ENCODE peak calls at places on chromosomes 7 and 10, in eight cellular contexts. N, Q, L, I, J, V, E and G are unnamed samples.

GRCh38 chr10:14588084-14588937 is 186.4 kb downstream of the FAM107B start:
- DNase-seq in L (peak), J (peak), E (peak), V (peak), N (no peak), Q (peak), I (peak), G (no peak)

GRCh38 chr7:124566576-124566975 is 199.0 kb downstream of the GPR37 start:
- DNase-seq in L (peak), I (no peak), J (peak), Q (peak), N (no peak), E (peak), V (no peak), G (no peak)

GRCh38 chr7:229184-229964 is 37.0 kb downstream of the FAM20C start:
- DNase-seq in J (peak), N (peak), Q (peak), L (peak), I (no peak), E (no peak), V (no peak), G (no peak)

GRCh38 chr7:76272872-76273271 is 29.6 kb upstream of the HSPB1 start:
- DNase-seq in V (no peak), N (no peak), L (no peak), I (no peak), J (no peak), Q (no peak), E (no peak), G (no peak)

GRCh38 chr10:110610308-110610774 is 33.8 kb upstream of the RBM20 start:
- DNase-seq in N (no peak), E (peak), I (no peak), V (peak), L (peak), Q (peak), J (peak), G (peak)

GRCh38 chr7:36283171-36283570 is 106.5 kb upstream of the ANLN start:
- DNase-seq in J (no peak), L (no peak), E (no peak), V (no peak), Q (no peak), I (no peak), N (no peak), G (no peak)

GRCh38 chr7:82778021-82778420 is 334.4 kb upstream of the CACNA2D1 start:
- DNase-seq in V (no peak), I (no peak), L (no peak), J (no peak), E (no peak), Q (peak), N (no peak), G (no peak)

GRCh38 chr7:121499526-121500123 is 103.5 kb upstream of the FAM3C start:
- DNase-seq in Q (no peak), I (no peak), J (no peak), L (no peak), E (no peak), N (no peak), V (no peak), G (no peak)

GRCh38 chr10:132186488-132187413 is at the start of gene DPYSL4:
- DNase-seq in I (no peak), E (peak), N (no peak), J (no peak), V (peak), Q (peak), L (no peak), G (peak)

GRCh38 chr10:94496010-94496409 is 49.6 kb upstream of the HELLS start:
- DNase-seq in E (peak), L (no peak), V (no peak), N (no peak), J (no peak), Q (no peak), I (peak), G (no peak)

GRCh38 chr10:17409170-17409733 is 45.1 kb downstream of the ST8SIA6 start:
- DNase-seq in E (no peak), J (no peak), I (no peak), Q (peak), L (peak), V (peak), N (no peak), G (no peak)

GRCh38 chr10:119378737-119379067 is 163.8 kb downstream of the RGS10 start:
- DNase-seq in N (no peak), L (no peak), V (no peak), Q (no peak), E (no peak), J (no peak), I (no peak), G (peak)

GRCh38 chr7:20296444-20296843 is 34.3 kb upstream of the ITGB8 start:
- DNase-seq in J (no peak), L (no peak), Q (no peak), E (no peak), I (no peak), N (no peak), V (no peak), G (no peak)

GRCh38 chr10:72229261-72230251 is 13.5 kb upstream of the ASCC1 start:
- DNase-seq in E (no peak), V (no peak), Q (peak), N (no peak), J (peak), L (no peak), I (no peak), G (no peak)

GRCh38 chr10:34492081-34492480 is 323.0 kb downstream of the PARD3 start:
- DNase-seq in J (no peak), L (no peak), V (no peak), I (no peak), Q (no peak), N (no peak), E (no peak), G (no peak)

GRCh38 chr7:15326044-15326644 is 235.7 kb downstream of the AGMO start:
- DNase-seq in V (no peak), I (no peak), L (peak), N (no peak), Q (peak), J (no peak), E (peak), G (no peak)

GRCh38 chr7:2522780-2523433 is 3.3 kb downstream of the LFNG start:
- DNase-seq in Q (peak), E (peak), V (no peak), L (peak), J (no peak), N (no peak), I (no peak), G (no peak)

GRCh38 chr10:86205086-86205760 is 161.4 kb downstream of the GRID1 start:
- DNase-seq in L (no peak), Q (no peak), N (no peak), E (no peak), V (no peak), I (no peak), J (no peak), G (peak)